ENCODE peak calls at places on chromosomes 16 and 17, in ten cellular contexts. K is stimulated activated naive CD8-positive, alpha-beta T cell treated with anti-CD3 and anti-CD28 coated beads, Interleukin-15, Interleukin-2, amounts not matched to agents 100 U/mL and 50 U/mL, for 24 hours; N is esophagus muscularis mucosa; D is germinal center; V is RPMI8226; L is mucosa of gallbladder; E is RWPE1; O is posterior cingulate gyrus; U is stimulated activated CD8-positive, alpha-beta memory T cell treated with anti-CD3 and anti-CD28 coated beads, Interleukin-2, amount 100 ng/mL, for 48 hours; S is hypothalamus. H is an unnamed sample.

GRCh38 chr16:57537596-57538234 is 1.3 kb upstream of the CCDC102A start:
- DNase-seq in K (peak), N (no peak), D (no peak), V (no peak), L (no peak), E (no peak), O (no peak), U (no peak), S (no peak), H (no peak)

GRCh38 chr17:17849147-17849820 is 12.5 kb upstream of the SREBF1 start:
- DNase-seq in K (peak), N (no peak), D (no peak), V (no peak), L (peak), E (no peak), O (no peak), U (peak), S (no peak), H (no peak)

GRCh38 chr16:57479422-57480126 is 6.7 kb downstream of the DOK4 start:
- DNase-seq in K (no peak), N (no peak), D (no peak), V (no peak), L (peak), E (no peak), O (peak), U (no peak), S (no peak), H (no peak)

GRCh38 chr16:55279598-55279997 is 44.4 kb upstream of the IRX6 start:
- DNase-seq in K (no peak), N (no peak), D (no peak), V (no peak), L (no peak), E (no peak), O (no peak), U (no peak), S (no peak), H (no peak)

GRCh38 chr16:87704754-87705353 is 60.9 kb downstream of the KLHDC4 start:
- DNase-seq in K (no peak), N (no peak), D (no peak), V (no peak), L (no peak), E (no peak), O (peak), U (no peak), S (no peak), H (no peak)

GRCh38 chr16:21643787-21644186 is 8.6 kb downstream of the IGSF6 start:
- DNase-seq in K (no peak), N (no peak), D (no peak), V (no peak), L (no peak), E (no peak), O (no peak), U (no peak), S (no peak), H (no peak)

GRCh38 chr17:78202666-78203065 is 11.4 kb upstream of the BIRC5 start:
- DNase-seq in K (no peak), N (no peak), D (no peak), V (no peak), L (no peak), E (no peak), O (no peak), U (no peak), S (no peak), H (no peak)

GRCh38 chr17:6269474-6269873 is 165.4 kb downstream of the AIPL1 start:
- DNase-seq in K (peak), N (no peak), D (peak), V (peak), L (no peak), E (peak), O (no peak), U (no peak), S (no peak), H (no peak)

GRCh38 chr16:81642943-81643342 is 136.1 kb upstream of the PLCG2 start:
- DNase-seq in K (no peak), N (no peak), D (no peak), V (no peak), L (no peak), E (no peak), O (no peak), U (no peak), S (no peak), H (no peak)

GRCh38 chr17:40548491-40548981 is 16.7 kb downstream of the CCR7 start:
- DNase-seq in K (no peak), N (peak), D (no peak), V (no peak), L (no peak), E (no peak), O (no peak), U (no peak), S (no peak), H (no peak)

GRCh38 chr17:79799174-79799537 is 2.3 kb upstream of the CBX8 start:
- DNase-seq in K (no peak), N (no peak), D (no peak), V (no peak), L (no peak), E (no peak), O (no peak), U (no peak), S (no peak), H (no peak)

GRCh38 chr17:44736551-44737240 is 22.1 kb upstream of the ADAM11 start:
- DNase-seq in K (no peak), N (no peak), D (no peak), V (no peak), L (no peak), E (no peak), O (no peak), U (no peak), S (no peak), H (no peak)

GRCh38 chr17:8857919-8858318 is 9.6 kb downstream of the PIK3R6 start:
- DNase-seq in K (peak), N (no peak), D (no peak), V (peak), L (no peak), E (peak), O (no peak), U (peak), S (no peak), H (peak)

GRCh38 chr16:48244863-48245195 is 729 bp downstream of the LONP2 start:
- DNase-seq in K (no peak), N (no peak), D (no peak), V (no peak), L (no peak), E (no peak), O (no peak), U (no peak), S (no peak), H (no peak)

GRCh38 chr16:705748-706188 is at the start of gene FBXL16:
- DNase-seq in K (no peak), N (no peak), D (no peak), V (no peak), L (no peak), E (peak), O (peak), U (no peak), S (no peak), H (no peak)

GRCh38 chr16:68229431-68230175 is 6.3 kb downstream of the ESRP2 start:
- DNase-seq in K (no peak), N (no peak), D (peak), V (peak), L (peak), E (peak), O (peak), U (no peak), S (no peak), H (no peak)

GRCh38 chr17:3828151-3828851 is 17.7 kb downstream of the NCBP3 start:
- DNase-seq in K (no peak), N (no peak), D (no peak), V (no peak), L (peak), E (no peak), O (no peak), U (no peak), S (no peak), H (no peak)

GRCh38 chr17:38451840-38452529 is 23.7 kb downstream of the ARHGAP23 start:
- DNase-seq in K (no peak), N (no peak), D (no peak), V (no peak), L (no peak), E (peak), O (no peak), U (no peak), S (no peak), H (no peak)

GRCh38 chr17:73759324-73760185 is 115.3 kb upstream of the SDK2 start:
- DNase-seq in K (no peak), N (no peak), D (no peak), V (no peak), L (no peak), E (no peak), O (no peak), U (no peak), S (no peak), H (no peak)

GRCh38 chr16:84885024-84885910 is 65.5 kb downstream of the CRISPLD2 start:
- DNase-seq in K (no peak), N (no peak), D (no peak), V (no peak), L (no peak), E (no peak), O (peak), U (no peak), S (no peak), H (no peak)

GRCh38 chr16:14539156-14539555 is 90.9 kb downstream of the PARN start:
- DNase-seq in K (no peak), N (no peak), D (no peak), V (no peak), L (no peak), E (no peak), O (no peak), U (no peak), S (no peak), H (no peak)

GRCh38 chr16:12362482-12363458 is 386.2 kb downstream of the SNX29 start:
- DNase-seq in K (no peak), N (no peak), D (no peak), V (no peak), L (no peak), E (no peak), O (no peak), U (no peak), S (no peak), H (no peak)

GRCh38 chr16:20387978-20388377 is 16.6 kb downstream of the PDILT start:
- DNase-seq in K (no peak), N (no peak), D (no peak), V (no peak), L (no peak), E (no peak), O (no peak), U (no peak), S (no peak), H (no peak)

GRCh38 chr17:18182190-18182977 is 1.2 kb upstream of the ALKBH5 start:
- DNase-seq in K (peak), N (no peak), D (no peak), V (no peak), L (peak), E (no peak), O (no peak), U (no peak), S (no peak), H (no peak)

GRCh38 chr16:52896478-52897164 is 156.1 kb downstream of the CHD9NB start:
- DNase-seq in K (no peak), N (no peak), D (no peak), V (no peak), L (no peak), E (no peak), O (no peak), U (no peak), S (no peak), H (no peak)

GRCh38 chr17:1735418-1735817 is 7.3 kb upstream of the SERPINF2 start:
- DNase-seq in K (no peak), N (no peak), D (no peak), V (no peak), L (no peak), E (no peak), O (no peak), U (no peak), S (no peak), H (no peak)

GRCh38 chr16:26058326-26058725 is 366.6 kb downstream of the HS3ST4 start:
- DNase-seq in K (no peak), N (no peak), D (no peak), V (no peak), L (no peak), E (no peak), O (no peak), U (no peak), S (no peak), H (no peak)

GRCh38 chr17:81315170-81315884 is 20.2 kb upstream of the SLC38A10 start:
- DNase-seq in K (no peak), N (no peak), D (no peak), V (no peak), L (no peak), E (no peak), O (no peak), U (no peak), S (no peak), H (no peak)

GRCh38 chr17:67194134-67194533 is 50.9 kb downstream of the HELZ start:
- DNase-seq in K (no peak), N (no peak), D (no peak), V (no peak), L (no peak), E (no peak), O (no peak), U (no peak), S (no peak), H (no peak)

GRCh38 chr16:66326995-66327513 is 39.4 kb upstream of the CDH5 start:
- DNase-seq in K (no peak), N (no peak), D (no peak), V (no peak), L (peak), E (no peak), O (peak), U (no peak), S (peak), H (no peak)

GRCh38 chr16:55471448-55472097 is 7.4 kb upstream of the MMP2 start:
- DNase-seq in K (no peak), N (no peak), D (no peak), V (no peak), L (no peak), E (peak), O (no peak), U (no peak), S (no peak), H (no peak)

GRCh38 chr16:19304670-19305240 is 19.2 kb downstream of the CLEC19A start:
- DNase-seq in K (no peak), N (no peak), D (no peak), V (no peak), L (no peak), E (peak), O (no peak), U (no peak), S (no peak), H (no peak)

GRCh38 chr16:3879258-3879886 is 1.1 kb downstream of the CREBBP start:
- DNase-seq in K (peak), N (no peak), D (no peak), V (peak), L (no peak), E (no peak), O (no peak), U (no peak), S (no peak), H (no peak)

GRCh38 chr16:28208824-28209223 is 2.9 kb downstream of the XPO6 start:
- DNase-seq in K (no peak), N (no peak), D (no peak), V (no peak), L (no peak), E (no peak), O (no peak), U (no peak), S (no peak), H (no peak)

GRCh38 chr17:50355336-50355700 is 9.4 kb downstream of the XYLT2 start:
- DNase-seq in K (no peak), N (no peak), D (no peak), V (no peak), L (no peak), E (no peak), O (no peak), U (no peak), S (no peak), H (no peak)